ENCODE peak calls at places on chromosomes 4 and X, in four cellular contexts. J is esophagus mucosa, W is right cardiac atrium, S is T-helper 17 cell. A is an unnamed sample.

GRCh38 chrX:154603438-154604430 is 15.3 kb downstream of the CTAG1B start:
- ATAC-seq in J (peak), S (no peak), W (peak), A (no peak)

GRCh38 chrX:48458711-48459110 is 11.3 kb downstream of the SLC38A5 start:
- ATAC-seq in J (no peak), W (peak), S (no peak), A (no peak)

GRCh38 chr4:54800831-54801530 is 143.2 kb downstream of the KIT start:
- ATAC-seq in J (no peak), S (peak), W (peak), A (no peak)

GRCh38 chrX:1418901-1419544 is 27.1 kb upstream of the SLC25A6 start:
- ATAC-seq in J (peak), S (no peak), W (peak), A (no peak)

GRCh38 chr4:81215219-81215892 is at the start of gene PRKG2:
- ATAC-seq in J (no peak), W (peak), S (peak), A (no peak)

GRCh38 chr4:119081542-119081859 is 54.1 kb upstream of the MYOZ2 start:
- ATAC-seq in W (no peak), S (no peak), J (no peak), A (no peak)

GRCh38 chr4:173288296-173288695 is 45.9 kb downstream of the HMGB2 start:
- ATAC-seq in W (peak), J (no peak), S (peak), A (no peak)

GRCh38 chr4:153170407-153170806 is 33.8 kb upstream of the TRIM2 start:
- ATAC-seq in S (no peak), J (no peak), W (no peak), A (no peak)

GRCh38 chr4:154399259-154399974 is 92.2 kb downstream of the DCHS2 start:
- ATAC-seq in J (no peak), S (no peak), W (no peak), A (no peak)